ENCODE peak calls at places on chromosome 11, in eight cellular contexts. S, O, V, Y, W, F, M and I are unnamed samples.

GRCh38 chr11:7640826-7641225 is 32.5 kb downstream of the CYB5R2 start:
- DNase-seq in W (no peak), V (no peak), Y (no peak), S (no peak), O (no peak), F (no peak), M (no peak), I (no peak)

GRCh38 chr11:93330446-93330984 is at the start of gene DEUP1:
- DNase-seq in O (peak), W (no peak), F (peak), M (peak), V (no peak), Y (no peak), S (peak), I (no peak)

GRCh38 chr11:28819741-28820140 is 711.6 kb downstream of the METTL15 start:
- DNase-seq in O (no peak), F (no peak), M (no peak), V (no peak), Y (no peak), W (no peak), S (no peak), I (no peak)

GRCh38 chr11:73570415-73571114 is 27.3 kb downstream of the FAM168A start:
- DNase-seq in M (no peak), F (no peak), W (peak), O (no peak), S (no peak), V (peak), Y (no peak), I (no peak)

GRCh38 chr11:26778000-26778757 is 56.3 kb upstream of the SLC5A12 start:
- DNase-seq in V (no peak), W (no peak), F (no peak), M (no peak), O (peak), Y (no peak), S (no peak), I (no peak)

GRCh38 chr11:27717377-27717776 is 17.1 kb upstream of the BDNF start:
- DNase-seq in Y (no peak), F (no peak), S (no peak), V (no peak), M (no peak), O (peak), W (peak), I (no peak)

GRCh38 chr11:73200256-73200655 is 17.8 kb upstream of the P2RY2 start:
- DNase-seq in F (no peak), S (peak), W (no peak), M (peak), Y (no peak), V (peak), O (no peak), I (no peak)

GRCh38 chr11:95084509-95084908 is 5.1 kb upstream of the ENDOD1 start:
- DNase-seq in S (no peak), F (no peak), M (no peak), V (peak), W (no peak), O (no peak), Y (no peak), I (no peak)

GRCh38 chr11:13277719-13278619 is at the start of gene BMAL1:
- DNase-seq in W (peak), V (no peak), M (peak), O (peak), S (peak), Y (no peak), F (no peak), I (peak)

GRCh38 chr11:2567026-2567671 is 122.3 kb downstream of the KCNQ1 start:
- DNase-seq in Y (no peak), W (no peak), F (no peak), S (peak), V (no peak), M (peak), O (no peak), I (no peak)

GRCh38 chr11:3121416-3121815 is 43.7 kb downstream of the OSBPL5 start:
- DNase-seq in M (peak), Y (no peak), O (no peak), W (no peak), F (no peak), S (peak), V (no peak), I (no peak)

GRCh38 chr11:104206936-104207335 is 43.0 kb upstream of the PDGFD start:
- DNase-seq in M (no peak), O (no peak), Y (no peak), V (no peak), S (no peak), W (no peak), F (no peak), I (no peak)

GRCh38 chr11:33713162-33713913 is 12.7 kb upstream of the C11orf91 start:
- DNase-seq in O (no peak), S (no peak), W (no peak), M (no peak), F (no peak), Y (no peak), V (peak), I (no peak)

GRCh38 chr11:123562166-123562565 is 92.3 kb downstream of the SCN3B start:
- DNase-seq in V (no peak), Y (no peak), W (no peak), O (no peak), M (no peak), F (peak), S (no peak), I (no peak)
- H3K27ac ChIP-seq in V (no peak), Y (no peak), W (no peak), O (no peak), M (no peak), F (peak), S (no peak), I (no peak)

DNA sequence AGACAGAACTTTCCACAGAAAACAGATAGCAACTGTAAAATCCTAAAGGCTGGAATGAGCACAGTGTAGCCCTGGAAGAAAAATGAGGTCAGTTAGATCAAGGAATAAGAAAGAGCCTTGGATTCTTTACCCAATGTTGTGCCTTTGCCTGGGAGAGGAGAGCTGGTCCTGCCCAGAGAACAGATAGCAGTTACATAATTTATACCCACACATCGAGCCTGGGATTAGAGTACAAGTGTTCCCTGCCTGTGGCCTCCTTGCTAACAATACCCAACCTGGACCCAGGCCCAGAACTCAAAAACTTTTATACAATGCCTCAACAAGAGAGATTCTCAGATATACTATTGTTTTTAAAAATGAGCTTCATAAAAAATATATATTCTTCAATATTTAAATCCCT is 1998.4 kb downstream of the LRRC4C start:
- DNase-seq in O (no peak), W (no peak), S (no peak), M (no peak), Y (no peak), F (no peak), V (no peak), I (no peak)
- H3K27ac ChIP-seq in O (no peak), W (no peak), S (no peak), M (no peak), Y (no peak), F (no peak), V (no peak), I (no peak)

DNA sequence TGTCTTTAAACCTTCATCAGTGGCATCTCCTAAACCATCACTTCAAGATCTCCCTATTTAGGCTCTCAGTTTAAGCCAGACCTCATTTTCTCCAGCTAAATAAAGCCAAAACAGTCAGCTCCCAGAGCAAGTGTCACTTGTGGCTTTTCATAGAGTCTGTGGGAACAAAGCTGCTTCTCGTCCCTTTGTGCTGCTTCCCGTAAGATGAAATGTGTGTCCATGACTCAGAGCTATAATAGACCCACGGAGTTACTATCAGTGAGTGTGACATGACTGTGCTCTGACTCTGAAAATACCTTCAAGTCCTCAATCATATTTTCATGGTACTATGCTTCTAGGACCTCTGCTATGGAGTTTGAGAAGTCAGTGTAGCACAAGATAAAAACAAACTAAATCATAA is 57.3 kb upstream of the SLN start:
- DNase-seq in M (no peak), Y (no peak), W (peak), S (no peak), V (peak), O (peak), F (no peak), I (no peak)
- H3K27ac ChIP-seq in M (no peak), Y (no peak), W (peak), S (no peak), V (no peak), O (no peak), F (no peak), I (no peak)

GRCh38 chr11:76263166-76263565 is 56.9 kb upstream of the WNT11 start:
- DNase-seq in Y (no peak), F (no peak), W (no peak), V (no peak), M (no peak), S (no peak), O (no peak), I (no peak)
- H3K27ac ChIP-seq in Y (no peak), F (no peak), W (no peak), V (no peak), M (no peak), S (no peak), O (no peak), I (no peak)

GRCh38 chr11:65781152-65781961 is 581 bp upstream of the AP5B1 start:
- DNase-seq in M (peak), W (no peak), O (no peak), Y (no peak), F (peak), S (peak), V (peak), I (no peak)
- H3K27ac ChIP-seq in M (no peak), W (no peak), O (no peak), Y (no peak), F (no peak), S (peak), V (no peak), I (no peak)

GRCh38 chr11:19724765-19725164 is 12.1 kb downstream of the NAV2 start:
- DNase-seq in S (no peak), O (no peak), F (no peak), M (no peak), W (no peak), Y (no peak), V (peak), I (no peak)

GRCh38 chr11:19725379-19726079 is 12.9 kb downstream of the NAV2 start:
- DNase-seq in Y (no peak), W (no peak), M (no peak), F (no peak), S (peak), O (no peak), V (peak), I (no peak)

GRCh38 chr11:19722702-19723101 is 10.1 kb downstream of the NAV2 start:
- DNase-seq in S (no peak), W (no peak), V (no peak), Y (no peak), O (no peak), M (no peak), F (no peak), I (no peak)

GRCh38 chr11:19727246-19727645 is 14.6 kb downstream of the NAV2 start:
- DNase-seq in V (peak), W (no peak), Y (no peak), F (no peak), S (no peak), M (no peak), O (peak), I (peak)

DNA sequence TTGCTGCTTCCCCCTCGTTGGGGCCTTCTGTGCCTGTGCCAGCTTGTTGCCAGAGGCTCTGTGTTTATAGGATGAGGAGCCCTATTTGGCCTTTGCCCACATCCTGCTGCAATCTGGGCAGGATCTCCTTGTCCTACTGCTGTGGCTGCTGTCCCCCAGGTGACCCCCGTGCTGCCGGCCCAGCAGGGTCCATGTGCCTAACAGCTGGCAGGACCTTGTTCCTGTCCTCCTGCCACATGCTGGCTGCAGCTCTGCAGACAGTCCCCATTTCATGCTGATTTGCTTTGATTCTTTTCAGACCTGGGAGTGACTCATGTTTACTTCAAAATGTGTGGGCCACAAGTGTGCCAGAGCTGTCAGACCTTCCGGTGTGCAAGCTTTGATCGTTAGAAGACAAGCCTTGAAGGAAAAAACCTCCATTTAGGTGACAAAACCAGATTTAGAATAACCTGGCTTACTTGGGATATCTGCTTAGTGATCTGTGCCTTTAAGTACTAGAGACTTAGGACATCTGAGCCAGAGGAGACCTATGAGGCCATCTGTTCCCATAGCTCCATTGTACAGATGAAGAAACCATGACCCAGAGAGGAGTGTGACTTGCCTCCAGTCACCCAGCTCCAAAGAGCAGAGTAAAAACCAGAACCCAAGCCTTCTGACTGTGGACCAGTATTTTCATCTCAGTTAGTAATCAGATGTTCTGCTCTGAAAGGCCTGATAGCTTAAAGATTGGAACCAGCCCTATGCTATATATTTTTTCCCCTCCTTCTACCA is 11.1 kb downstream of the NAV2 start:
- DNase-seq in V (peak), M (no peak), F (no peak), O (peak), Y (peak), W (peak), S (peak), I (peak)
- H3K27ac ChIP-seq in V (peak), M (no peak), F (no peak), O (peak), Y (peak), W (no peak), S (no peak), I (peak)

GRCh38 chr11:35154960-35155359 is 16.0 kb downstream of the CD44 start:
- DNase-seq in W (no peak), S (no peak), F (no peak), M (no peak), O (no peak), Y (no peak), V (no peak), I (no peak)

GRCh38 chr11:35151896-35152295 is 12.9 kb downstream of the CD44 start:
- DNase-seq in M (peak), V (no peak), W (no peak), S (no peak), F (no peak), O (no peak), Y (no peak), I (peak)

GRCh38 chr11:35151241-35151640 is 12.3 kb downstream of the CD44 start:
- DNase-seq in W (no peak), Y (no peak), V (no peak), F (no peak), M (no peak), S (no peak), O (no peak), I (no peak)

GRCh38 chr11:35153280-35153679 is 14.3 kb downstream of the CD44 start:
- DNase-seq in S (no peak), O (no peak), W (no peak), M (no peak), Y (no peak), V (no peak), F (no peak), I (no peak)

DNA sequence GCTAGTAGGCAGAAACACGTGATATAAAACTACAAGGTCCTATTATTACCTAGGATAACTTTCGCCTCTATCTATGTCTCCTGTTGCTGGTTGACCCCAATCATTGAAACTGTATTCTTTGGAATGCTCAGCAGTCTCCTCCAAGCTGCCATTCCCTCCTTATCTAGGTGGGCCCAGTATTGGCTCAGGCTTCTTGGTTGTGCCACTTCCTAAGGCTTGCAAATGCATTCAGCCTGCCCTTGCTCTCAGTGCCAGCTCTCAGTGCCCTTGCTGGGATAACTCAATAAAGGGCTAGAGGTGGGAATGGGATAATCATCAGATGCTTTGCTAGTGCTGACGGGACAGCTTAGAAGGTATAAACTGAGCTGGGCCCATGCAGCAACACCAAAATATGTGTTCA is 13.6 kb downstream of the CD44 start:
- DNase-seq in O (no peak), V (no peak), Y (no peak), F (no peak), M (peak), S (no peak), W (no peak), I (no peak)
- H3K27ac ChIP-seq in O (no peak), V (no peak), Y (peak), F (no peak), M (no peak), S (no peak), W (no peak), I (no peak)

GRCh38 chr11:47514825-47515647 is 37.9 kb downstream of the CELF1 start:
- DNase-seq in M (no peak), Y (no peak), W (no peak), V (no peak), S (no peak), F (no peak), O (peak), I (peak)
- H3K27ac ChIP-seq in M (peak), Y (no peak), W (peak), V (peak), S (peak), F (peak), O (peak), I (no peak)

GRCh38 chr11:66864172-66864901 is 7.5 kb downstream of the LRFN4 start:
- DNase-seq in Y (no peak), M (no peak), O (no peak), V (no peak), F (no peak), W (no peak), S (no peak), I (no peak)
- H3K27ac ChIP-seq in Y (no peak), M (no peak), O (no peak), V (no peak), F (no peak), W (no peak), S (no peak), I (no peak)

GRCh38 chr11:120565436-120566155 is 54.0 kb downstream of the GRIK4 start:
- DNase-seq in Y (no peak), S (no peak), V (no peak), W (no peak), F (no peak), O (no peak), M (peak), I (no peak)
- H3K27ac ChIP-seq in Y (no peak), S (no peak), V (no peak), W (no peak), F (no peak), O (no peak), M (peak), I (no peak)